ENCODE peak calls at places on chromosomes 7 and 10, in five cellular contexts. H is esophagus muscularis mucosa, W is activated B cell treated with CpG ODN at 0.5 μM for 24 hours, F is mesothelial cell of epicardium, J is GM12864. M is an unnamed sample.
A peak's percentile ranks its signal among the peaks of the same experiment; 100 is the strongest.

GRCh38 chr10:21964983-21965665 is 38.4 kb downstream of the DNAJC1 start:
- DNase-seq in H (no peak), W (no peak), F (no peak), J (no peak), M (no peak)

GRCh38 chr10:102721954-102722353 is 7.5 kb downstream of the SFXN2 start:
- DNase-seq in H (no peak), W (no peak), F (no peak), J (no peak), M (no peak)

GRCh38 chr10:43218951-43219837 is 47.7 kb downstream of the RASGEF1A start:
- DNase-seq in H (no peak), W (no peak), F (no peak), J (no peak), M (no peak)

GRCh38 chr7:2204446-2204845 is 28.3 kb downstream of the MAD1L1 start:
- DNase-seq in H (no peak), W (no peak), F (no peak), J (no peak), M (no peak)

GRCh38 chr7:30787476-30787875 is 16.3 kb downstream of the MINDY4 start:
- DNase-seq in H (no peak), W (no peak), F (no peak), J (no peak), M (no peak)

GRCh38 chr10:649445-649797 is 40.0 kb downstream of the DIP2C start:
- DNase-seq in H (no peak), W (no peak), F (no peak), J (no peak), M (no peak)

GRCh38 chr7:40866601-40867000 is 731.8 kb downstream of the SUGCT start:
- DNase-seq in H (no peak), W (no peak), F (no peak), J (no peak), M (no peak)

GRCh38 chr10:109956454-109957091 is 33.3 kb upstream of the XPNPEP1 start:
- DNase-seq in H (no peak), W (no peak), F (no peak), J (peak; percentile 59), M (no peak)

GRCh38 chr10:97875391-97875790 is 25.7 kb downstream of the GOLGA7B start:
- DNase-seq in H (no peak), W (no peak), F (no peak), J (no peak), M (no peak)

GRCh38 chr10:12812541-12812940 is 189.0 kb downstream of the CCDC3 start:
- DNase-seq in H (no peak), W (no peak), F (no peak), J (no peak), M (no peak)

GRCh38 chr10:123266981-123267380 is 112.8 kb downstream of the BUB3 start:
- DNase-seq in H (no peak), W (no peak), F (no peak), J (no peak), M (no peak)

GRCh38 chr10:119090026-119090808 is 9.6 kb upstream of the EIF3A start:
- DNase-seq in H (no peak), W (no peak), F (no peak), J (peak; percentile 61), M (peak; percentile 37)

GRCh38 chr10:97718659-97719142 is 5.2 kb downstream of the MARVELD1 start:
- DNase-seq in H (no peak), W (no peak), F (no peak), J (no peak), M (no peak)

GRCh38 chr10:349081-349480 is 213.8 kb downstream of the ZMYND11 start:
- DNase-seq in H (no peak), W (no peak), F (no peak), J (no peak), M (no peak)

GRCh38 chr10:48463318-48464003 is 141.4 kb downstream of the ARHGAP22 start:
- DNase-seq in H (no peak), W (peak; percentile 10), F (no peak), J (no peak), M (no peak)

GRCh38 chr7:78398576-78398975 is 600.0 kb downstream of the PHTF2 start:
- DNase-seq in H (no peak), W (no peak), F (no peak), J (no peak), M (no peak)

GRCh38 chr10:5507649-5508131 is 8.3 kb upstream of the CALML5 start:
- DNase-seq in H (no peak), W (no peak), F (no peak), J (no peak), M (no peak)

GRCh38 chr10:2885276-2885955 is 181.9 kb upstream of the PFKP start:
- DNase-seq in H (no peak), W (no peak), F (no peak), J (no peak), M (no peak)

GRCh38 chr10:34262965-34263364 is 552.1 kb downstream of the PARD3 start:
- DNase-seq in H (no peak), W (no peak), F (no peak), J (no peak), M (no peak)

GRCh38 chr7:86574006-86574405 is 69.7 kb upstream of the GRM3 start:
- DNase-seq in H (no peak), W (no peak), F (no peak), J (no peak), M (no peak)

GRCh38 chr10:116866987-116867595 is 17.8 kb downstream of the ENO4 start:
- DNase-seq in H (no peak), W (no peak), F (no peak), J (no peak), M (no peak)

GRCh38 chr7:73999664-74000420 is 28.1 kb upstream of the ELN start:
- DNase-seq in H (no peak), W (no peak), F (no peak), J (no peak), M (no peak)

GRCh38 chr10:108735380-108735779 is 1187.9 kb downstream of the XPNPEP1 start:
- DNase-seq in H (no peak), W (no peak), F (no peak), J (no peak), M (no peak)

GRCh38 chr7:26403640-26404039 is 112.0 kb downstream of the SNX10 start:
- DNase-seq in H (no peak), W (no peak), F (no peak), J (no peak), M (no peak)

GRCh38 chr7:26667514-26668133 is 196.8 kb downstream of the SKAP2 start:
- DNase-seq in H (no peak), W (no peak), F (peak; percentile 43), J (peak; percentile 39), M (peak; percentile 38)

GRCh38 chr10:93701903-93702277 is 502 bp downstream of the FRA10AC1 start:
- DNase-seq in H (no peak), W (no peak), F (no peak), J (no peak), M (no peak)

GRCh38 chr7:888081-889024 is 12.0 kb downstream of the GET4 start:
- DNase-seq in H (no peak), W (no peak), F (no peak), J (no peak), M (no peak)

GRCh38 chr10:91345716-91346115 is 64.4 kb upstream of the HECTD2 start:
- DNase-seq in H (no peak), W (no peak), F (no peak), J (no peak), M (no peak)

GRCh38 chr10:91349381-91349780 is 60.8 kb upstream of the HECTD2 start:
- DNase-seq in H (no peak), W (no peak), F (no peak), J (no peak), M (no peak)

GRCh38 chr10:91344117-91344856 is 65.9 kb upstream of the HECTD2 start:
- DNase-seq in H (no peak), W (no peak), F (no peak), J (no peak), M (no peak)

GRCh38 chr10:91350651-91351081 is 59.5 kb upstream of the HECTD2 start:
- DNase-seq in H (no peak), W (no peak), F (no peak), J (no peak), M (no peak)

DNA sequence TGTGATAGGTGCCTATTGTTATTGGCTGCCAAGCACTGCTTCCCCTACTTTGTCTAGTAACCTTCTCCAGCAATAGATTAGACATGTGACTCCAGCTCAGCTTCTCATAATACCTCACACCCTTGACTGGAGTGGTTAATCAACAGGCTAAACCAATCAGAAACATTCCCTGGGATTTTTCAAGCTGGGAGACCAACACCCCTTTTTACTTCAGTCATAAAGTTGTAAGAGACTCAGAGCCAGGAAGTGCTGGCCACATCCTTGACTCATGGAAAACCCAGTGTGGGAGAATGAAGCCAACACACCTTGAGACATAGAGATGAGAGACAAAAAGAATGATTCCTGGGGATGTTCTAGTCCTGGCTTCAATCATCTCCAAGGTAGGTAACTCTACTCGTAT is 62.6 kb upstream of the HECTD2 start:
- DNase-seq in H (no peak), W (no peak), F (no peak), J (no peak), M (no peak)
- TF ChIP-seq CTCF in H (no peak), W (no peak), F (no peak), J (no peak), M (no peak)

GRCh38 chr7:122546496-122546895 is 152.4 kb downstream of the RNF133 start:
- DNase-seq in H (no peak), W (no peak), F (no peak), J (no peak), M (no peak)

GRCh38 chr7:122549578-122549977 is 149.3 kb downstream of the RNF133 start:
- DNase-seq in H (no peak), W (no peak), F (no peak), J (no peak), M (no peak)

GRCh38 chr7:122553761-122554160 is 145.2 kb downstream of the RNF133 start:
- DNase-seq in H (no peak), W (no peak), F (no peak), J (no peak), M (no peak)

GRCh38 chr7:122552769-122553168 is 146.1 kb downstream of the RNF133 start:
- DNase-seq in H (no peak), W (no peak), F (no peak), J (no peak), M (no peak)

GRCh38 chr7:122550545-122550944 is 148.4 kb downstream of the RNF133 start:
- DNase-seq in H (no peak), W (no peak), F (no peak), J (no peak), M (no peak)
- TF ChIP-seq CTCF in H (no peak), W (no peak), F (no peak), J (no peak), M (peak; percentile 12)

GRCh38 chr10:96089116-96089515 is 41.0 kb upstream of the ZNF518A start:
- DNase-seq in H (no peak), W (no peak), F (no peak), J (no peak), M (no peak)
- TF ChIP-seq CTCF in H (no peak), W (no peak), F (no peak), J (no peak), M (no peak)

DNA sequence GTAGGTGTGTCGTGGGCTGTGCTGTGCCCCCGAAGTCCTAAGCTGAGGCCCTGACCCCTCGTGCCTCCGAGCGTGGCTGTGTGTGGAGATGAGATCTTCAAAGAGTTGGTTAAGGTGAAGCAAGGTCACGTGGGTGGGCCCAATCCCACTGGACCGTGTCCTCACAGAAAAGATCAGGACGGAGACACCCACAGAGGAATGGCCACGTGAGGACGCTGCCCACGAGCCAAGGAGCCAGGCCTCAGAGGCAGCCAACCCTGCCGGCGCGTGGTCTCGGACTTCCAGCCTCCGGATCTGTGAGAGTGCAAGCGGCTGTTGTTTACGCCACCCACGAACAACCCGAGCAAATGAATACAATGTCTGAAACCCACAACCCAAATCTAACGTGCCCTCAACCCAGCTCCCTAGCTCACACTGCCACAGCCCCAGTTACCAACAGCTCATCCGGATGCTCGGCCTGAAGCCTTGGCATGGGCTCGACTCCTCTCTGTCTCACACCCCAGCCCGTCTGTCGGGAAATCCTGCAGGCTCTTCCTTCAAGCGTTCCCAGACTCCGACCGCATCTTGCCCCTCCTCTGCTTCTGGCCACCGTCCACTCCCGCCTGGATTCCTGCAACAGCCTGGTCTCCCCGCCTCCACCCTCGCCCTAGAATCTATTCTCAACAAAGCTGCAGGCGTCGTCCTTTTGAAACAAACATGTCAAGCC is 35.5 kb downstream of the STK32C start:
- DNase-seq in H (no peak), W (no peak), F (peak; percentile 18), J (no peak), M (no peak)
- TF ChIP-seq CTCF in H (no peak), W (no peak), F (no peak), J (no peak), M (no peak)